ENCODE peak calls at places on chromosomes 12 and 14, in four cellular contexts. E is activated B cell treated with CpG ODN at 0.5 μM for 24 hours, W is Caco-2, X is lung. I is an unnamed sample.
A peak's percentile ranks its signal among the peaks of the same experiment; 100 is the strongest.

GRCh38 chr14:74804219-74804825 is 41.2 kb downstream of the YLPM1 start:
- DNase-seq in X (no peak), W (no peak), E (no peak), I (peak; percentile 36)

GRCh38 chr14:98510392-98510791 is 761.6 kb downstream of the BCL11B start:
- DNase-seq in W (no peak), E (no peak), X (no peak), I (no peak)

GRCh38 chr12:113103756-113104450 is 31.7 kb downstream of the RASAL1 start:
- DNase-seq in E (no peak), X (no peak), W (no peak), I (no peak)

GRCh38 chr12:131737485-131737827 is 26.6 kb downstream of the SFSWAP start:
- DNase-seq in E (no peak), W (no peak), X (no peak), I (no peak)

GRCh38 chr12:97995578-97995977 is 519.8 kb upstream of the TMPO start:
- DNase-seq in X (no peak), E (no peak), W (no peak), I (no peak)

GRCh38 chr12:116236986-116237385 is 40.5 kb downstream of the MED13L start:
- DNase-seq in E (no peak), X (no peak), W (no peak), I (no peak)

GRCh38 chr12:43861847-43862150 is 25.9 kb downstream of the TMEM117 start:
- DNase-seq in X (no peak), E (no peak), W (no peak), I (no peak)

GRCh38 chr12:95790025-95790911 is at the start of gene NTN4:
- DNase-seq in E (peak; percentile 36), X (peak; percentile 55), W (peak; percentile 58), I (peak; percentile 59)

GRCh38 chr14:68797180-68797670 is 4.4 kb upstream of the ZFP36L1 start:
- DNase-seq in W (peak; percentile 55), E (no peak), X (no peak), I (no peak)

GRCh38 chr12:132610051-132610759 is at the start of gene LRCOL1:
- DNase-seq in W (no peak), E (no peak), X (no peak), I (no peak)

GRCh38 chr12:109696485-109697269 is 16.9 kb upstream of the FAM222A start:
- DNase-seq in W (no peak), E (no peak), X (no peak), I (no peak)

GRCh38 chr14:71933026-71933587 is 878 bp downstream of the RGS6 start:
- DNase-seq in X (no peak), E (no peak), W (no peak), I (no peak)

GRCh38 chr14:71931492-71932228 is 569 bp upstream of the RGS6 start:
- DNase-seq in E (no peak), X (no peak), W (no peak), I (peak; percentile 27)

GRCh38 chr14:71932229-71932951 is at the start of gene RGS6:
- DNase-seq in W (no peak), E (peak; percentile 17), X (peak; percentile 29), I (peak; percentile 58)
- TF ChIP-seq CTCF in W (no peak), E (no peak), X (no peak), I (peak; percentile 68)

GRCh38 chr12:111687255-111687654 is 1.4 kb downstream of the ACAD10 start:
- DNase-seq in E (no peak), W (peak; percentile 41), X (no peak), I (peak; percentile 32)
- TF ChIP-seq CTCF in E (no peak), W (peak; percentile 18), X (no peak), I (peak; percentile 26)

GRCh38 chr14:105761842-105762241 is 235.5 kb downstream of the TMEM121 start:
- DNase-seq in X (no peak), E (no peak), W (no peak), I (no peak)

GRCh38 chr14:105765893-105766614 is 239.7 kb downstream of the TMEM121 start:
- DNase-seq in E (no peak), W (no peak), X (no peak), I (no peak)

DNA sequence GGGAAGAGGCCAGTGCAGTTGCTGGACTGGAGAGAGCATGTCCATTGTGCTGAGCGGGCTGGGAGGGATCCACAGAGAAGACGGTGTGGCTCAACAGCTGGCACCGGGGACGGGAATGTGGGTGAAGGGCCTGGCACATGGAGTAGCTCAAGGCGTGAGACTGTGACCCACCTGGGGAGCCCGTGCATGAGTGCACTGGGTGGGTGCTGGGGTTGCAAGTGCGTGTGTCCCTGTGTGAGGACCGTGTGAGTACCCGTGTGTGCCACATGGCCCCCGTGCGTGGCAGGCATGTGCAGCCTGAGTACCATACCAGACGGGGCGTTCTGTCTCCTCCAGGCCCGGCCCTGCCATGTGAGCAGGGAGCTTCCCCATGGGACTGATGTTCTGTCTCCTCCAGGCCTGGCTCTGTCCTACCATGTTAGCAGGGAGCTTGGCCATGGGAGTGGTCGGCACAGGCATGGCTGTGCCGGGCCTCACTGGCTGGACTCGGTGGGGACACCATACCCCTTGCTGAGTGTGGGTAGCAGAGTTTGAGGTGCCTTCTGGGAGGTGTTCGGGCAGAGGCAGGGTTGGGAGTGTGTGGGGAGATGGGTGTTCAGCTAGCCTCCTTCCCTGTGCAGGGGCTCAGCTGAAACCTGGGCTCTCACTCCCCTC is 234.4 kb downstream of the TMEM121 start:
- DNase-seq in X (no peak), W (no peak), E (no peak), I (no peak)
- TF ChIP-seq CTCF in X (no peak), W (no peak), E (no peak), I (no peak)

DNA sequence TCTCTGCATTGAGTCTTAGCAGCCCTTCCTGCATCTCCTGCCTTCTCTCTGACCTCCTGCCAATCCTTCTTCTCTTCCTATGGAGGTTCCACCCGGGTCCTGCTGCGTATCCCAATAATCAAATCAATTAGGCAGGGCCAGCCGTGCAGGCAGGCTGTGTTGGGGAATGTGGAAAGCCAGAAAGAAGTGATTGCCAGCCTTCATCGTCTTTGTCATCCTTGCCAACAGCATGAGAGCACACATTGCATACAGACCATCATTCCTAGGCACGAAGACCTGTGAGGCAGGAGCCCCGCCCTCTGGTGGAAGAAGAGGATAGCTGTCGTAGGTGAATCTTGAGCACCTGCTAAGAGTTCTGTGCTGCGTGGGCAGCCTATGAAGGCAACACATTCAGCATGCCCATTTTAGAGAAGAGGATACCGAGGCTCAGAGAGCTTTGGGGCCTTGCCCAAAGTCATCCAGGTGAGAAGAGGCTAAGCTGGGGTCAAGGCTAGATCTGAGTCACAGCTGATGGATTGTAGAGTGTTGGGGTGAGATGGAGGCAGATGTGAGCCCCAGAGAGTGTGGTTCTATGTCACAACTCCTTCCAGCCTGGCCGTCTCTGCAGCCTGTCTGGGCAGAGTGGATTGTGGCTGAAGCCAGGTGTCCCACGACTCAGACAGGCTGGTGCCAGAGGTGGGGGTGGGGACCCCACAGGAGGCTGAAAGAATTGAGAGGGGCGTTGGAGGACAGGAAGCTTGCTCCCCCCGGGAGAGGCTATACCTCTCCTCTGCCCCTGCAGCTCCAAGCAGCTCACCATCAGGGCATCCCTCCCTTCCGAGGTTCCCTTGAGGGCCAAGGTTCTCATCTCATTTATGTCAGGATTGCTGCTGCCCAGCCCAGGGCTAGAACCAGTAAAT is 12.7 kb downstream of the C14orf132 start:
- DNase-seq in E (no peak), X (no peak), W (no peak), I (peak; percentile 39)
- TF ChIP-seq CTCF in E (no peak), X (no peak), W (peak; percentile 51), I (peak; percentile 38)

GRCh38 chr14:105931808-105932483 is 405.6 kb downstream of the TMEM121 start:
- DNase-seq in X (no peak), W (peak; percentile 31), E (no peak), I (no peak)
- TF ChIP-seq CTCF in X (no peak), W (no peak), E (no peak), I (peak; percentile 25)

GRCh38 chr12:3901116-3901515 is 27.9 kb upstream of the PARP11 start:
- DNase-seq in W (no peak), E (no peak), X (no peak), I (no peak)
- TF ChIP-seq CTCF in W (peak; percentile 12), E (no peak), X (no peak), I (no peak)

GRCh38 chr12:49126852-49127763 is 4.1 kb downstream of the TUBA1B start:
- DNase-seq in W (no peak), E (no peak), X (no peak), I (no peak)

DNA sequence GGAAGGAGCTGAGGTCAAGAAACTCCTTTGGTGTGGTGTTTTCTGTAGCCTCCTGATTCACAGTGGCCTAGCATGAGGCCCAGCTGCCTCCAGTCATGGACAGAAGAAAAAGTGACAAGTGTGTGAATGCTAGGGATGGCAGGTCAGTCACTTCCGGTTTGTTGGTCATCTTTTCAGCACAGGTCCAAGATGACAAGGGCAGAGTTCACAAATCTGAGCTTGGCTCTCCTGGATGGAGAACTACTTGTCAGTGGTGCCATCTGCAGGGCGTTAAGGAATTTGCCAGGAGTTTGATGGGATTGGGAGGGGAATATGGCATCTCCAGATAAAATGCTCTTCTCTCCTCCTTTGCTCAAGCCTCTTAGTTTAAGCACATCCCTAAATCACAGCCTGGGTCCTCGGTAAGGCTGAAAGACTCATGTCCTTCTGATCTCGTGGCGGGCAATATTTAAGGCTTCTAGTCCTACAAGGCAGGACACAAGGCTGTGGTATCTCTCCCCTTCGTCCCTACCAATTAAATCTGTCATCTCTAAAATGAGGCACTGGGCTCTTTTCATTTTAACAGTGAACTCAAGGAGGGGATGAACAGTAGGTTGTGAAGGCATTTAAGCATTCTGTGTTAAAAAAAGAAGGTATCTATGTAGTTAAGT is 10.0 kb downstream of the TUBA1B start:
- DNase-seq in E (no peak), W (peak; percentile 81), X (peak; percentile 45), I (peak; percentile 23)
- TF ChIP-seq CTCF in E (no peak), W (peak; percentile 78), X (peak; percentile 36), I (peak; percentile 32)

I was measured in GM10248.